ENCODE peak calls at places on chromosome 7, in seven cellular contexts. D is stomach, H is sigmoid colon, C is vagina, A is H1, V is HepG2, Z is transverse colon. Y is an unnamed sample.
A peak's percentile ranks its signal among the peaks of the same experiment; 100 is the strongest.

GRCh38 chr7:102220929-102221850 is 65.5 kb upstream of the SH2B2 start:
- DNase-seq in D (no peak), H (no peak), C (no peak), A (no peak), V (no peak), Z (no peak), Y (no peak)

GRCh38 chr7:71286924-71287323 is 155.0 kb downstream of the GALNT17 start:
- DNase-seq in D (no peak), H (no peak), C (no peak), A (no peak), V (no peak), Z (no peak), Y (no peak)

GRCh38 chr7:42137431-42137830 is 99.6 kb downstream of the GLI3 start:
- DNase-seq in D (no peak), H (no peak), C (no peak), A (no peak), V (no peak), Z (no peak), Y (no peak)

GRCh38 chr7:121366852-121367431 is 29.2 kb downstream of the FAM3C start:
- DNase-seq in D (no peak), H (no peak), C (no peak), A (no peak), V (peak; percentile 18), Z (no peak), Y (no peak)

GRCh38 chr7:135744938-135745701 is 3.5 kb downstream of the FAM180A start:
- DNase-seq in D (no peak), H (no peak), C (no peak), A (no peak), V (no peak), Z (no peak), Y (no peak)

GRCh38 chr7:151806204-151806603 is 70.7 kb downstream of the PRKAG2 start:
- DNase-seq in D (peak; percentile 78), H (no peak), C (no peak), A (no peak), V (no peak), Z (no peak), Y (peak; percentile 53)

GRCh38 chr7:13988765-13989137 is 715 bp downstream of the ETV1 start:
- DNase-seq in D (no peak), H (no peak), C (no peak), A (no peak), V (no peak), Z (no peak), Y (no peak)

GRCh38 chr7:94856643-94857042 is 50.8 kb upstream of the PPP1R9A start:
- DNase-seq in D (no peak), H (no peak), C (no peak), A (no peak), V (peak; percentile 5), Z (no peak), Y (no peak)

GRCh38 chr7:127948936-127949335 is 82.3 kb downstream of the LRRC4 start:
- DNase-seq in D (no peak), H (no peak), C (no peak), A (no peak), V (no peak), Z (no peak), Y (no peak)

GRCh38 chr7:88358881-88359280 is 52.2 kb upstream of the STEAP4 start:
- DNase-seq in D (no peak), H (no peak), C (no peak), A (no peak), V (no peak), Z (no peak), Y (no peak)

GRCh38 chr7:33849004-33849403 is 56.3 kb upstream of the BMPER start:
- DNase-seq in D (no peak), H (no peak), C (no peak), A (no peak), V (no peak), Z (no peak), Y (no peak)

GRCh38 chr7:34946486-34946885 is 90.8 kb downstream of the DPY19L1 start:
- DNase-seq in D (no peak), H (no peak), C (no peak), A (no peak), V (no peak), Z (no peak), Y (no peak)

GRCh38 chr7:151830121-151830815 is 46.6 kb downstream of the PRKAG2 start:
- DNase-seq in D (no peak), H (no peak), C (no peak), A (no peak), V (no peak), Z (no peak), Y (no peak)

GRCh38 chr7:99499713-99500636 is at the start of gene ZNF394:
- DNase-seq in D (peak; percentile 90), H (peak; percentile 95), C (no peak), A (peak; percentile 77), V (peak; percentile 90), Z (peak; percentile 94), Y (peak; percentile 92)
- TF ChIP-seq POLR2AphosphoS5 in D (peak; percentile 94), H (peak; percentile 90), C (peak; percentile 82), A (peak; percentile 91), V (peak; percentile 91), Z (peak; percentile 96), Y (peak; percentile 99)

DNA sequence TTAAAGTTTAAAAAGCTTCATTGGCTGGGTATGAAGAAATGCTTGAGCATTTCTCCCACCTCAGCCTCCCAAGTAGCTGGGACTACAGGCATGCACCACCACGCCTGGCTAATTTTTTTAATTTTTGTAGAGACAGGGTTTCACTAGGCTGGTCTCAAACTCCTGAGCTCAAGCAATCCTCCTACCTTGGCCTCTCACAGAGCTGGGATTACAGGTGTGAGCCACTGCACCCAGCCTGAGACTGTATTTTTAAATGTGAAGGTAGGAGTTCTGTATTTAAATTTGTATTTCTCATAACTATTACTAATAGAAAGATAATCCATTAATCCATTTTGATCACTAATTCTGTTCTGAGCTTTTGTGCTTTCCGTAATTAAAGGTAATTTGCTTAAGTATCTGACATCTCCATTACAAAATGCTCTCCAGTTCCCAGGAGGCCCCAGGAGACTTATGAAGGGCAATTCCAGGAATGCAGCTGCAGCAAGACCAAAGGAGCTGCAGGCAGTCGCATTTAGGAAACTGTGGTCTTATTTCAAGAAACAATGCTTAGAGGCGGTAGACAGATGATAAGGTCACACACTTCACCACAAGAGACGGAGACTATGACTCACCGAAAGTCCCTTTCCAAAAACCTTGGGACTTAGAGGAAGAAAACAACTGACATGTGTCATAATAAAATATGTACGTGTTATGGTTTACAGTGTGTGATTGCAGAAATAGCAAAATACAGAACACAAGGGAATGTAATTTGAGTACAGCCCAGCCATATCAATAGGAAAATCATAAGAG is 23.3 kb downstream of the YAE1 start:
- DNase-seq in D (no peak), H (no peak), C (no peak), A (peak; percentile 60), V (no peak), Z (no peak), Y (no peak)
- TF ChIP-seq POLR2A in D (no peak), H (no peak), C (no peak), A (no peak), V (no peak), Z (no peak), Y (no peak)

DNA sequence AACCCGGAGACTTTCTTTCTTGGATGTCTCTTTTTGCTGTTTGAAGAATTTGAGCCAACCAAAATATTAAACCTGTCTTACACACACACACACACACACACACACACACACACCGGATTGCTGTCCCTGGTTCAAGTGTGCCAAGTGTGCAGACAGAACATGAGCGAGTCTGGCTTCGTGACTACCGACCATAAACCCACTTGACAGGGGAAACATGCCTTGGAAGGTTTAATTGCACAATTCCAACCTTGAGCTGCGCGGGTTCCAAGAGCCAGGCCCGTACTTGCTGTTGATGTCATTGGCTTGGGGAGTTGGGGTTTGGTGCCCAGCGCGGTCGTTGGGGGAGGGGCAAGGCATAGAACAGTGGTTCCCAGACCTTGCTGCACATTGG is 1.7 kb downstream of the EGFR start:
- DNase-seq in D (no peak), H (peak; percentile 93), C (no peak), A (no peak), V (no peak), Z (peak; percentile 59), Y (peak; percentile 87)
- TF ChIP-seq POLR2AphosphoS5 in D (peak; percentile 92), H (peak; percentile 71), C (peak; percentile 41), A (no peak), V (no peak), Z (peak; percentile 68), Y (peak; percentile 87)

DNA sequence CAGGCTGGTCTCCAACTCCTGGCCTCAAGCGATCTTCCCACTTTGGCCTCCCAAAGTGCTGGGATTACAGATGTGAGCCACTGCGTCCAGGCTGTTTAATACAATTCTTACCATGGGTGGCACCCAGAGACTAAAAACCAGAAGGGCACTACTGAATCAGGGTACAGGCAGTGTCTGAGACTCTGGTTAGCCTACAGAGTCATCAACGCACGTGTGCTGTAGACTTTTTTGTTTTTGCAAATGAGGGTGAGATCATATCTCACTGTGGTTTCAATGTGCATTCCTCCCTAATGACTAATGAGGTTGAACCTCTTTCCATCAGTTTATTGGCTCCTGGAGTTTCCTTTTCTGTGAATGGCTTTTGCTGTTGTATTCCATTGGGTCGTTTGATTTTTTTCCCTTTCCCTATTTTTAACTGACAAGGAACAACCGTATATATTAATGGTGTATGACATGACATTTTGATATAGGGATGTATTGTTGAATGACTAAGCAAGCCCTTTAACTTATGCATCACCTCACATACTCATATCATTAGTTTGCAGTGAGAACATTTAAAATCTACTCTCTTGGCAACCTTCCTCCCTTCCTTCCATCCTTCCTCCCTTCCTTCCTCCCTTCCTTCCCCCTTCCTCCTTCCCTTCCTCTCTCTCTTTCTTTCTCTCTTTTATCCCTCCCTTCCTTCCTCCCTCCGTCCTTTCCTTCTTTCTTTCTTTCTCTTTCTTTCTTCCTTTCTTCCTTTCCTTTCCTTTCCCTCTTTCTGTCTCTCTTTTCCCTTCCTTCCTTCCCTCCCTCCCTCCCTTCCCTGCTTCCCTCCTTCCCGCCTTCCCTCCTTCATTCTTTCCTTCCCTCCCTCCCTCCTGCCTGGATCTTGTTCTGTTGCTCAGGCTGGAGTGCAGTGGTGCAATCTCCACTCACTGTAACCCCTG is 9.3 kb upstream of the TMEM270 start:
- DNase-seq in D (no peak), H (no peak), C (no peak), A (no peak), V (peak; percentile 52), Z (no peak), Y (no peak)
- TF ChIP-seq POLR2A in D (no peak), H (no peak), C (no peak), A (no peak), V (no peak), Z (no peak), Y (no peak)

GRCh38 chr7:23765943-23766342 is 55.9 kb downstream of the STK31 start:
- DNase-seq in D (no peak), H (no peak), C (no peak), A (no peak), V (no peak), Z (no peak), Y (no peak)

GRCh38 chr7:23767514-23767913 is 57.5 kb downstream of the STK31 start:
- DNase-seq in D (no peak), H (no peak), C (no peak), A (no peak), V (no peak), Z (no peak), Y (no peak)

DNA sequence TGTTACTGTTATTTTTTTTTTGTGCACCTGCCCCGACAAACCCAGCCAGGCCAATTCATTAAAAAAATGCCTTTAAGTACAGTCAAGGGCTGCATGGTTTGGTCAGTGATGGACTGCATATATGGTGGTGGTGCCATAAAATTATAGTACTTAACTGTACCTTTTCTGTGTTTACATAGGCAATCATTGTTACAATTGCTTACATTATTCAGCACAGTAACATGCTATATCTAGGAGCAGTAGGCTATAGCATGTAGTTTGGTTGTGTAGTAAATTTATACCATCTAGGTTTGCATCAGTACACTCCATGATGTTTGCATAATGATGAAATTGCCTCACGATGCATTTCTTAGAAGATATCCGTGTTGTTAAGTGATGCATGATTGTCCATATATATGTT is 58.0 kb downstream of the STK31 start:
- DNase-seq in D (no peak), H (no peak), C (no peak), A (no peak), V (no peak), Z (no peak), Y (no peak)
- TF ChIP-seq POLR2AphosphoS5 in D (no peak), H (no peak), C (no peak), A (no peak), V (no peak), Z (no peak), Y (no peak)

Y was measured in prostate gland.